ENCODE peak calls at places on chromosome 16, in four cellular contexts. N is IMR-90, X is K562, S is A549. L is an unnamed sample.

GRCh38 chr16:85574672-85575475 is 38.2 kb upstream of the GSE1 start:
- DNase-seq in N (no peak), X (no peak), S (no peak), L (no peak)

GRCh38 chr16:54605536-54606066 is 319.0 kb upstream of the IRX3 start:
- DNase-seq in N (no peak), X (no peak), S (no peak), L (no peak)

GRCh38 chr16:49341706-49342105 is 31.9 kb upstream of the C16orf78 start:
- DNase-seq in N (no peak), X (no peak), S (no peak), L (no peak)

GRCh38 chr16:4750896-4751295 is 16.1 kb downstream of the ZNF500 start:
- DNase-seq in N (no peak), X (no peak), S (no peak), L (no peak)

GRCh38 chr16:68069511-68070248 is 15.5 kb upstream of the NFATC3 start:
- DNase-seq in N (no peak), X (no peak), S (no peak), L (no peak)

GRCh38 chr16:88886915-88887521 is 20.6 kb upstream of the PABPN1L start:
- DNase-seq in N (peak; percentile 36), X (no peak), S (no peak), L (no peak)

GRCh38 chr16:86994215-86994614 is 323.0 kb downstream of the C16orf95 start:
- DNase-seq in N (no peak), X (no peak), S (no peak), L (no peak)

GRCh38 chr16:58333937-58334336 is 39.1 kb upstream of the PRSS54 start:
- DNase-seq in N (no peak), X (no peak), S (no peak), L (no peak)

GRCh38 chr16:80009971-80010659 is 409.6 kb upstream of the MAF start:
- DNase-seq in N (no peak), X (no peak), S (no peak), L (no peak)

GRCh38 chr16:86579268-86580062 is 1.1 kb downstream of the FOXL1 start:
- DNase-seq in N (no peak), X (no peak), S (no peak), L (no peak)

GRCh38 chr16:11107781-11108465 is 148.1 kb downstream of the SOCS1 start:
- DNase-seq in N (peak; percentile 90), X (no peak), S (no peak), L (no peak)

GRCh38 chr16:72637306-72637705 is 410.6 kb downstream of the ZFHX3 start:
- DNase-seq in N (peak; percentile 77), X (no peak), S (no peak), L (no peak)

GRCh38 chr16:78413651-78414050 is 314.2 kb downstream of the WWOX start:
- DNase-seq in N (no peak), X (no peak), S (no peak), L (no peak)

GRCh38 chr16:9134306-9134705 is 42.9 kb downstream of the HAPSTR1 start:
- DNase-seq in N (no peak), X (no peak), S (no peak), L (no peak)

GRCh38 chr16:53523126-53523804 is 20.3 kb upstream of the AKTIP start:
- DNase-seq in N (no peak), X (no peak), S (no peak), L (no peak)

GRCh38 chr16:3143598-3144330 is 8.9 kb downstream of the ZNF213 start:
- DNase-seq in N (no peak), X (no peak), S (no peak), L (no peak)
- TF ChIP-seq BHLHE40 in N (no peak), X (no peak), S (no peak), L (no peak)

GRCh38 chr16:71439531-71439930 is 2.3 kb downstream of the TLE7 start:
- DNase-seq in N (no peak), X (no peak), S (no peak), L (no peak)

GRCh38 chr16:71442041-71442440 is at the start of gene TLE7:
- DNase-seq in N (no peak), X (no peak), S (no peak), L (no peak)

GRCh38 chr16:71443714-71444113 is 1.9 kb upstream of the TLE7 start:
- DNase-seq in N (no peak), X (no peak), S (no peak), L (no peak)

GRCh38 chr16:71440669-71441347 is 1.0 kb downstream of the TLE7 start:
- DNase-seq in N (no peak), X (peak; percentile 70), S (no peak), L (peak; percentile 50)

GRCh38 chr16:71441348-71441781 is 489 bp downstream of the TLE7 start:
- DNase-seq in N (no peak), X (no peak), S (no peak), L (no peak)
- TF ChIP-seq BHLHE40 in N (no peak), X (no peak), S (no peak), L (no peak)

GRCh38 chr16:21005008-21005407 is 104.4 kb downstream of the LYRM1 start:
- DNase-seq in N (no peak), X (no peak), S (no peak), L (no peak)

GRCh38 chr16:20995711-20996110 is 95.1 kb downstream of the LYRM1 start:
- DNase-seq in N (no peak), X (no peak), S (no peak), L (no peak)

GRCh38 chr16:20997147-20997546 is 96.6 kb downstream of the LYRM1 start:
- DNase-seq in N (no peak), X (no peak), S (no peak), L (no peak)

DNA sequence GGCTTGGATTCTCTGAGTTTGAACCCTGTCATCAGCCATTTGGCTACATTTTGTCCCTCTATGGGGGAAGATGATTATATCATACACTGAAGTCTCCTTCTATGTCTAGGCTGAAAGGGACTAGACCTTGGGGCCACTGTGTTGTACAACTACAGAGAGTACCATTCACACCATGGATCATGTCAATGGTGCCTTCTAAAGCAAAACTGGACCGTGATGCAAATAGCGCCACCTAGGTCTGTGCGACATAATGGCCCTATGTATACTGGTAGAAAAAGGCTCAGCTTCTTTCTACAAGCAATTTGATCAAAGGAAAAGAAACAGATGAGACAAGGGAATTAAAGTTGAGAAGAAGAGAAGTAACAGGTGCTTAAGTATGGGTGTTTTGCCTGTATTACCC is 100.7 kb downstream of the LYRM1 start:
- DNase-seq in N (peak; percentile 4), X (peak; percentile 40), S (peak; percentile 18), L (peak; percentile 36)
- TF ChIP-seq BHLHE40 in N (no peak), X (no peak), S (no peak), L (no peak)

GRCh38 chr16:50692999-50693781 is at the start of gene NOD2:
- DNase-seq in N (no peak), X (peak; percentile 41), S (peak; percentile 51), L (peak; percentile 68)
- TF ChIP-seq BHLHE40 in N (no peak), X (no peak), S (no peak), L (no peak)

L was measured in HEK293T.